ENCODE peak calls at places on chromosomes 16 and 17, in five cellular contexts. X, M, P, S and N are unnamed samples.

GRCh38 chr17:2282297-2282873 is 21.2 kb downstream of the SMG6 start:
- DNase-seq in S (peak), P (no peak), M (no peak), X (peak), N (peak)

GRCh38 chr16:49623501-49624266 is 232.2 kb downstream of the ZNF423 start:
- DNase-seq in M (no peak), S (no peak), P (peak), X (no peak), N (no peak)

GRCh38 chr16:19861811-19862327 is 22.8 kb downstream of the GPRC5B start:
- DNase-seq in M (no peak), S (no peak), X (no peak), P (peak), N (no peak)

GRCh38 chr17:35448214-35448898 is at the start of gene SLFN13:
- DNase-seq in X (peak), P (peak), S (no peak), M (peak), N (peak)

GRCh38 chr16:82761858-82762257 is 135.1 kb downstream of the CDH13 start:
- DNase-seq in P (no peak), M (no peak), X (no peak), S (no peak), N (no peak)

GRCh38 chr17:38706625-38707298 is 1.7 kb downstream of the MLLT6 start:
- DNase-seq in X (no peak), M (no peak), S (no peak), P (no peak), N (peak)

GRCh38 chr16:986925-987581 is 5.5 kb downstream of the SOX8 start:
- DNase-seq in X (no peak), P (no peak), S (no peak), M (no peak), N (no peak)

GRCh38 chr17:83095016-83095415 is 15.6 kb downstream of the METRNL start:
- DNase-seq in M (no peak), P (no peak), X (no peak), S (no peak), N (no peak)

GRCh38 chr17:81204578-81204977 is 18.2 kb downstream of the CEP131 start:
- DNase-seq in X (no peak), S (no peak), P (no peak), M (no peak), N (peak)

GRCh38 chr17:58996968-58997367 is 109.7 kb downstream of the TRIM37 start:
- DNase-seq in S (no peak), P (no peak), X (no peak), M (no peak), N (no peak)

GRCh38 chr17:63483655-63484575 is 7.1 kb downstream of the ACE start:
- DNase-seq in X (no peak), S (no peak), P (no peak), M (no peak), N (peak)

GRCh38 chr17:80969030-80969673 is 22.5 kb upstream of the CHMP6 start:
- DNase-seq in P (peak), X (no peak), M (no peak), S (no peak), N (no peak)

GRCh38 chr16:65176603-65177002 is 54.7 kb upstream of the CDH11 start:
- DNase-seq in P (no peak), S (no peak), X (peak), M (peak), N (peak)

GRCh38 chr16:842061-842476 is 41.5 kb upstream of the GNG13 start:
- DNase-seq in P (no peak), M (no peak), X (peak), S (no peak), N (peak)

GRCh38 chr16:29192329-29193247 is 207.7 kb downstream of the LAT start:
- DNase-seq in P (peak), X (no peak), S (no peak), M (no peak), N (no peak)

GRCh38 chr16:11312718-11313492 is 31.8 kb upstream of the PRM1 start:
- DNase-seq in P (no peak), M (no peak), S (no peak), X (peak), N (peak)

GRCh38 chr17:56009795-56010715 is 143.2 kb upstream of the ANKFN1 start:
- DNase-seq in X (no peak), S (no peak), P (no peak), M (no peak), N (no peak)

GRCh38 chr17:48024149-48025039 is 13.2 kb downstream of the COPZ2 start:
- DNase-seq in X (no peak), M (peak), S (no peak), P (peak), N (peak)

GRCh38 chr16:57660715-57661463 is 7.2 kb upstream of the ADGRG3 start:
- DNase-seq in X (no peak), S (no peak), P (peak), M (no peak), N (peak)

GRCh38 chr17:52048503-52048902 is 110.0 kb downstream of the CA10 start:
- DNase-seq in M (no peak), X (no peak), S (no peak), P (no peak), N (no peak)

GRCh38 chr17:34068506-34069035 is 186.5 kb upstream of the CCL2 start:
- DNase-seq in M (no peak), S (no peak), X (no peak), P (no peak), N (no peak)

GRCh38 chr16:76278976-76279375 is 1.8 kb downstream of the CNTNAP4 start:
- DNase-seq in M (no peak), P (no peak), X (no peak), S (no peak), N (no peak)

GRCh38 chr16:87610026-87610425 is 7.7 kb downstream of the JPH3 start:
- DNase-seq in X (no peak), S (no peak), P (no peak), M (no peak), N (no peak)

GRCh38 chr17:65324977-65325376 is 187.8 kb downstream of the RGS9 start:
- DNase-seq in S (no peak), P (no peak), X (no peak), M (peak), N (no peak)

GRCh38 chr17:28334666-28335200 is 539 bp downstream of the IFT20 start:
- DNase-seq in X (no peak), M (no peak), P (no peak), S (no peak), N (no peak)

GRCh38 chr17:19316756-19317358 is 45.7 kb downstream of the B9D1 start:
- DNase-seq in M (no peak), P (no peak), X (no peak), S (no peak), N (no peak)
- H3K27ac ChIP-seq in M (peak), P (peak), X (peak), S (no peak), N (no peak)

DNA sequence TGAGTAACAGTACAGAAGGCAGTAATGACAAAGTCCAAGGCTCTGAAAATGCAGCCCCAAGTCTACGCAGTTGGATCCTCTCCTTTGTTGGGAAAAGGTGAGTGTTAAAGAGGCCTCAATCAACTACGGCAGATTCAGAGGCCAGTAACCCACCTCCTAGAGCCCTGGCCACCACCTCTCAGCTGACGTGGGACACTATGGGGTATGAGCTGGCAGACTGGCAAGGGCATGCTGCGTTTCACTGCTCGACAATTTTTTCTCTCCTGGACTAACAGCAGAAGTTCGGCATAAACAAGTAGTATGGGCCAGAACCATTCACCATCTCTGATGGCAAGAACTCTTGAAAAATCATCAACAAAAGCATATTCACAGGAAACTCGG is 17.2 kb downstream of the NCBP3 start:
- DNase-seq in P (no peak), M (no peak), S (no peak), X (no peak), N (no peak)
- H3K4me3 ChIP-seq in P (no peak), M (no peak), S (no peak), X (no peak), N (no peak)

GRCh38 chr16:81480856-81481821 is 36.5 kb downstream of the CMIP start:
- DNase-seq in M (peak), X (peak), S (no peak), P (peak), N (peak)
- H3K27ac ChIP-seq in M (no peak), X (peak), S (no peak), P (peak), N (peak)

GRCh38 chr17:79832211-79833109 is 6.8 kb downstream of the CBX4 start:
- DNase-seq in X (no peak), M (peak), S (no peak), P (no peak), N (peak)
- H3K4me3 ChIP-seq in X (peak), M (peak), S (peak), P (no peak), N (peak)

GRCh38 chr17:75340636-75341035 is 51.4 kb upstream of the SLC25A19 start:
- DNase-seq in P (no peak), M (no peak), S (no peak), X (no peak), N (no peak)
- H3K27ac ChIP-seq in P (peak), M (no peak), S (no peak), X (no peak), N (no peak)

GRCh38 chr16:67166883-67167168 is 2.3 kb downstream of the HSF4 start:
- DNase-seq in X (no peak), S (no peak), P (no peak), M (no peak), N (no peak)

GRCh38 chr16:67164599-67165061 is at the start of gene HSF4:
- DNase-seq in S (no peak), P (peak), X (no peak), M (no peak), N (peak)

GRCh38 chr16:67167588-67167987 is 2.8 kb upstream of the NOL3 start:
- DNase-seq in M (no peak), X (no peak), P (no peak), S (no peak), N (no peak)

GRCh38 chr16:67165121-67166034 is 833 bp downstream of the HSF4 start:
- DNase-seq in M (no peak), X (no peak), S (no peak), P (no peak), N (peak)

DNA sequence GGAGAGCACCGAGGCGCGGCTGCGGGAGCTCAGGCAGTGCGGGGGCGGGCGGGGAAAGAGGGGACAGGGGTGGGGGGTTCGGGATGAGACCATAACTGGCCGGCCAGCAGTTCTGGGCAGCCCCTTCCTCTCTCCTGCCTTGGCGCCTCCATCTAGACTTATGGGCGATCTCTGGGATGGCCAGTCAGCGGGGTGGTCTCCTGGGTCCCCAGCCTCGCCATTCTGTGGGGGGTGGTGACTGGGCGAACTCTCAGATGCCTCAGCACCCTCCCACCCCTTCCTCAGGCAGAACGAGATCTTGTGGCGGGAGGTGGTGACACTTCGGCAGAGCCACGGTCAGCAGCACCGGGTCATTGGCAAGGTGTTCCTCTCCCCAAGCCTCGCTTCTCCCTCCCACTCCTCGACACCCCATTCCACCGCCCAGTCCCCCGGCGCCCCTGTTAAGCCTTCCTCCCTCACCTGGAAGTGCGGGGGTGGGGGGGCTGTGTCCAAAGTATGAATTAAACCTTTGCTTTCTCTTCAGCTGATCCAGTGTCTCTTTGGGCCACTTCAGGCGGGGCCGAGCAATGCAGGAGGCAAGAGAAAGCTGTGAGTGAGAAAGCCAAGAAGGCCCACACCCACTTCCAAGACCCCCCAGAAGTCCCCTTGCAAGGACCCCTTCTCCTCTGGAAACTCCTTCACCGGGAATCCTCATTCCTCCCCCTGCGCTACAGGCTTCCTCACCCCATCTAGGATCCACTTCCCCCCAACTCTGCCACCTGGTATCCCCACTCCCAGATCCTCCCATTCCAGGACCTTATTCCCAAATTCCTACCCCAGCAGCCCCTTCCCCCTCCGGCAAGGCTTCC is 1.7 kb downstream of the HSF4 start:
- DNase-seq in P (no peak), X (no peak), M (no peak), S (no peak), N (no peak)
- H3K4me3 ChIP-seq in P (no peak), X (no peak), M (no peak), S (no peak), N (no peak)